ENCODE peak calls at places on chromosomes 4 and X, in ten cellular contexts. One of them, this sample, is unnamed.

GRCh38 chrX:69133561-69134542 is 31.4 kb downstream of the PJA1 start:
- DNase-seq in transverse colon: no peak
- DNase-seq in GM23338: peak
- DNase-seq in mucosa of descending colon: peak
- DNase-seq in A549: peak
- DNase-seq in epithelial cell of esophagus: peak
- DNase-seq in kidney epithelial cell: no peak
- DNase-seq in SK-N-SH: peak
- DNase-seq in IMR-90: peak
- DNase-seq in suprapubic skin: no peak
- DNase-seq in this sample: no peak

GRCh38 chr4:82898322-82899243 is 2.0 kb upstream of the THAP9 start:
- DNase-seq in transverse colon: no peak
- DNase-seq in GM23338: no peak
- DNase-seq in mucosa of descending colon: peak
- DNase-seq in A549: peak
- DNase-seq in epithelial cell of esophagus: peak
- DNase-seq in kidney epithelial cell: peak
- DNase-seq in SK-N-SH: no peak
- DNase-seq in IMR-90: peak
- DNase-seq in suprapubic skin: no peak
- DNase-seq in this sample: no peak

GRCh38 chrX:13387656-13388421 is 68.0 kb upstream of the ATXN3L start:
- DNase-seq in transverse colon: no peak
- DNase-seq in GM23338: no peak
- DNase-seq in mucosa of descending colon: no peak
- DNase-seq in A549: no peak
- DNase-seq in epithelial cell of esophagus: peak
- DNase-seq in kidney epithelial cell: no peak
- DNase-seq in SK-N-SH: no peak
- DNase-seq in IMR-90: peak
- DNase-seq in suprapubic skin: no peak
- DNase-seq in this sample: peak

GRCh38 chrX:154417157-154417556 is 5.8 kb downstream of the TAFAZZIN start:
- DNase-seq in transverse colon: no peak
- DNase-seq in GM23338: no peak
- DNase-seq in mucosa of descending colon: no peak
- DNase-seq in A549: no peak
- DNase-seq in epithelial cell of esophagus: no peak
- DNase-seq in kidney epithelial cell: no peak
- DNase-seq in SK-N-SH: peak
- DNase-seq in IMR-90: no peak
- DNase-seq in suprapubic skin: no peak
- DNase-seq in this sample: no peak

GRCh38 chr4:40976343-40976742 is 226.6 kb downstream of the NSUN7 start:
- DNase-seq in transverse colon: peak
- DNase-seq in GM23338: peak
- DNase-seq in mucosa of descending colon: peak
- DNase-seq in A549: peak
- DNase-seq in epithelial cell of esophagus: peak
- DNase-seq in kidney epithelial cell: no peak
- DNase-seq in SK-N-SH: peak
- DNase-seq in IMR-90: peak
- DNase-seq in suprapubic skin: no peak
- DNase-seq in this sample: peak

GRCh38 chr4:14520171-14520570 is 482.1 kb upstream of the CPEB2 start:
- DNase-seq in transverse colon: no peak
- DNase-seq in GM23338: no peak
- DNase-seq in mucosa of descending colon: no peak
- DNase-seq in A549: no peak
- DNase-seq in epithelial cell of esophagus: peak
- DNase-seq in kidney epithelial cell: no peak
- DNase-seq in SK-N-SH: peak
- DNase-seq in IMR-90: no peak
- DNase-seq in suprapubic skin: no peak
- DNase-seq in this sample: no peak

GRCh38 chrX:153573999-153574398 is 24.9 kb downstream of the CCNQ start:
- DNase-seq in transverse colon: no peak
- DNase-seq in GM23338: peak
- DNase-seq in mucosa of descending colon: no peak
- DNase-seq in A549: peak
- DNase-seq in epithelial cell of esophagus: peak
- DNase-seq in kidney epithelial cell: no peak
- DNase-seq in SK-N-SH: no peak
- DNase-seq in IMR-90: no peak
- DNase-seq in suprapubic skin: no peak
- DNase-seq in this sample: no peak

GRCh38 chrX:153645921-153646481 is 1.0 kb upstream of the DUSP9 start:
- DNase-seq in transverse colon: no peak
- DNase-seq in GM23338: no peak
- DNase-seq in mucosa of descending colon: no peak
- DNase-seq in A549: no peak
- DNase-seq in epithelial cell of esophagus: peak
- DNase-seq in kidney epithelial cell: no peak
- DNase-seq in SK-N-SH: no peak
- DNase-seq in IMR-90: no peak
- DNase-seq in suprapubic skin: no peak
- DNase-seq in this sample: no peak

DNA sequence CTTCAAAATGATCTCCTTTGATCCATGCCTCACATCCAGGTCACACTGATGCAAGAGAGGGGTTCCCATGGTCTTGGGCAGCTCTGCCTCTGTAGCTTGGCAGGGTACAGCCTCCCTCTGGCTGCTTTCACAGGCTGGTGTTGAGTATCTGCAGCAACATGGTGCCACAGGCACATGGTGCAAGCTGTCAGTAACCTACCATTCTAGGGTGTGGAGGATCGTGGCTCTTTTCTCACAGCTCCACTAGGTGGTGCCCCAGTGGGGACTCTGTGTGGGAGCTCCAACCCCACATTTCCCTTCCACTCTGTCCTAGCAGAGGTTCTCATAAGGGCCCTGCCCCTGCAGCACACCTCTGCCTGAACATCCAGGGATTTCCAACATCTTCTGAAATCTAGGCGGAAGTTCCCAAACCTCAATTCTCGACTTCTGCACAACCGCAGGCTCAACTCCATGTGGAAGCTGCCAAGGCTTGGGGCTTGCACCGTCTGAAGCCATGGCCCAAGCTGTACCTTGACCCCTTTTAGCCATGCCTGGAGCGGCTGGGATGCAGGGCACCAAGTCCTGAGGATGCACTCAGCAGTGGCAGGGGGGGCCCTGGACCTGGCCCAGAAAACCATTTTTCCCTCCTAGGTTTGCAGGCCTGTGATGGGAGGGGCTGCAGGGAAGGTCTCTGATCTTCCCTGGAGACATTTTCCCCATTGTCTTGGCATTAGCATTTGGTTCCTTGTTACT is 137.8 kb upstream of the NUDT6 start:
- DNase-seq in transverse colon: no peak
- DNase-seq in GM23338: peak
- DNase-seq in mucosa of descending colon: no peak
- DNase-seq in A549: no peak
- DNase-seq in epithelial cell of esophagus: no peak
- DNase-seq in kidney epithelial cell: no peak
- DNase-seq in SK-N-SH: no peak
- DNase-seq in IMR-90: no peak
- DNase-seq in suprapubic skin: no peak
- DNase-seq in this sample: no peak
- TF ChIP-seq CTCF in transverse colon: no peak
- TF ChIP-seq CTCF in GM23338: peak
- TF ChIP-seq CTCF in mucosa of descending colon: no peak
- TF ChIP-seq CTCF in A549: no peak
- TF ChIP-seq CTCF in epithelial cell of esophagus: no peak
- TF ChIP-seq CTCF in kidney epithelial cell: no peak
- TF ChIP-seq CTCF in SK-N-SH: no peak
- TF ChIP-seq CTCF in IMR-90: no peak
- TF ChIP-seq CTCF in suprapubic skin: no peak
- TF ChIP-seq CTCF in this sample: no peak

DNA sequence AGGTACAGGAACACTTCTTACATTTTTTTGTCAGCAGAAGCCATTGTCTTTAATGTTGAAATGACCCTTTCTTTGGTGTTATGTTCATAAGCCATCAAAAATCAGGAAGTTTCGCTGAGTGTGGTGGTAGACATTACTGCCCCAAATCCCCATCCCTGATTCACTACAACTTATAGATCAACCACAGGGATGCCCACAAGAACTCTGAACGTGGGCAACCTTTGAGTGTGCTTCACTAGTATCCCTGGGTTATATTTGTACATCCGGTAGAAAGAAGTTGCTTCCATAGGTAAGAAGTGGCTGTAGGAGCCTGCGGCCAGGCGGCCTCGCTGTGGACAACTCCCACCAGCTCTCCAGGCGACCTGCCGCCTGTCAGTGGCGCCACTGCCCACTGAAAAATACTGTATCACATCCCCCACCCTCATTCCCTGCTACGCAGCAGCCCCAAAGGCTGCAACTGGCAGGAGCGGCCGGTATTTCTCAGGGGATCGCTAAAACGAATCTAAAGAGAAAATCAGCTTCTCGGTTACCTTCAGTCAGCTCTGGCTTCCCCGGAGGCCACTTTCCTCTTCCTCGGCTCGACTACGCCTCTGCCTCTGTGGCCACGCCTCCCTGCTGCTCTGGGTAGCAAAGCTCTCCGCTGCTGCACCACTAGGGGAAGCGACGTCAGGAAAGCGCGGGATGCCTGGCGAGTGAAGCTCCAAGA is 13.9 kb upstream of the ETDC start:
- DNase-seq in transverse colon: peak
- DNase-seq in GM23338: peak
- DNase-seq in mucosa of descending colon: peak
- DNase-seq in A549: no peak
- DNase-seq in epithelial cell of esophagus: peak
- DNase-seq in kidney epithelial cell: peak
- DNase-seq in SK-N-SH: peak
- DNase-seq in IMR-90: peak
- DNase-seq in suprapubic skin: no peak
- DNase-seq in this sample: peak
- H3K4me3 ChIP-seq in transverse colon: no peak
- H3K4me3 ChIP-seq in GM23338: peak
- H3K4me3 ChIP-seq in mucosa of descending colon: no peak
- H3K4me3 ChIP-seq in A549: no peak
- H3K4me3 ChIP-seq in epithelial cell of esophagus: peak
- H3K4me3 ChIP-seq in kidney epithelial cell: peak
- H3K4me3 ChIP-seq in SK-N-SH: peak
- H3K4me3 ChIP-seq in IMR-90: peak
- H3K4me3 ChIP-seq in suprapubic skin: peak
- H3K4me3 ChIP-seq in this sample: peak

GRCh38 chr4:157509286-157509685 is 288.8 kb downstream of the GRIA2 start:
- DNase-seq in transverse colon: no peak
- DNase-seq in GM23338: no peak
- DNase-seq in mucosa of descending colon: no peak
- DNase-seq in A549: no peak
- DNase-seq in epithelial cell of esophagus: no peak
- DNase-seq in kidney epithelial cell: no peak
- DNase-seq in SK-N-SH: no peak
- DNase-seq in IMR-90: no peak
- DNase-seq in suprapubic skin: no peak
- DNase-seq in this sample: no peak

DNA sequence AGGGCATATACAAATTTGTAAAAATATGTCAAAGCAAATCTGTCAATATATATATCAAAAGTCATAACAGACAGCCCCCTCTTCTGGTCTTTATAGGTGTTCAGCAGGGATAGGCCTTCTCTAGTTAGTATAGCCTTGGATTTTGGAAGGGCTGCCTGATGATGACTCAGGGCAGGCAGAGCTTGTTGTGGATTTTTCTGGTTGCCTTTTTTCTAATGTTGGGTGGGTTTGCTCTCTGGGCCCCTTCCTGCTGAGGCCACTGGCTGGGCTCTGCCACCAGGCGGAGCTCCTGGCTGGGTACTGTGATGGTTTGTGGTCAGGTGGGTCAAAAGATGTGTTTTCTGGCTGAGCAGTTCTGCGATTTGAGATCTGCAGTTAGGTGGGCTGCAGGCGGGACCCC is 294.2 kb downstream of the GRIA2 start:
- DNase-seq in transverse colon: no peak
- DNase-seq in GM23338: peak
- DNase-seq in mucosa of descending colon: no peak
- DNase-seq in A549: no peak
- DNase-seq in epithelial cell of esophagus: peak
- DNase-seq in kidney epithelial cell: no peak
- DNase-seq in SK-N-SH: peak
- DNase-seq in IMR-90: no peak
- DNase-seq in suprapubic skin: no peak
- DNase-seq in this sample: no peak
- TF ChIP-seq CTCF in transverse colon: no peak
- TF ChIP-seq CTCF in GM23338: peak
- TF ChIP-seq CTCF in mucosa of descending colon: no peak
- TF ChIP-seq CTCF in A549: no peak
- TF ChIP-seq CTCF in epithelial cell of esophagus: peak
- TF ChIP-seq CTCF in kidney epithelial cell: peak
- TF ChIP-seq CTCF in SK-N-SH: peak
- TF ChIP-seq CTCF in IMR-90: no peak
- TF ChIP-seq CTCF in suprapubic skin: no peak
- TF ChIP-seq CTCF in this sample: peak

GRCh38 chrX:71945435-71945834 is 34.8 kb downstream of the NHSL2 start:
- DNase-seq in transverse colon: no peak
- DNase-seq in GM23338: no peak
- DNase-seq in mucosa of descending colon: no peak
- DNase-seq in A549: no peak
- DNase-seq in epithelial cell of esophagus: no peak
- DNase-seq in kidney epithelial cell: no peak
- DNase-seq in SK-N-SH: no peak
- DNase-seq in IMR-90: no peak
- DNase-seq in suprapubic skin: no peak
- DNase-seq in this sample: no peak

GRCh38 chrX:71938371-71938770 is 27.7 kb downstream of the NHSL2 start:
- DNase-seq in transverse colon: no peak
- DNase-seq in GM23338: no peak
- DNase-seq in mucosa of descending colon: no peak
- DNase-seq in A549: no peak
- DNase-seq in epithelial cell of esophagus: no peak
- DNase-seq in kidney epithelial cell: no peak
- DNase-seq in SK-N-SH: no peak
- DNase-seq in IMR-90: no peak
- DNase-seq in suprapubic skin: no peak
- DNase-seq in this sample: no peak

GRCh38 chrX:71944369-71944768 is 33.7 kb downstream of the NHSL2 start:
- DNase-seq in transverse colon: no peak
- DNase-seq in GM23338: no peak
- DNase-seq in mucosa of descending colon: no peak
- DNase-seq in A549: no peak
- DNase-seq in epithelial cell of esophagus: no peak
- DNase-seq in kidney epithelial cell: no peak
- DNase-seq in SK-N-SH: no peak
- DNase-seq in IMR-90: no peak
- DNase-seq in suprapubic skin: no peak
- DNase-seq in this sample: no peak

GRCh38 chrX:71941145-71941544 is 30.5 kb downstream of the NHSL2 start:
- DNase-seq in transverse colon: no peak
- DNase-seq in GM23338: no peak
- DNase-seq in mucosa of descending colon: no peak
- DNase-seq in A549: no peak
- DNase-seq in epithelial cell of esophagus: no peak
- DNase-seq in kidney epithelial cell: no peak
- DNase-seq in SK-N-SH: no peak
- DNase-seq in IMR-90: peak
- DNase-seq in suprapubic skin: no peak
- DNase-seq in this sample: no peak

DNA sequence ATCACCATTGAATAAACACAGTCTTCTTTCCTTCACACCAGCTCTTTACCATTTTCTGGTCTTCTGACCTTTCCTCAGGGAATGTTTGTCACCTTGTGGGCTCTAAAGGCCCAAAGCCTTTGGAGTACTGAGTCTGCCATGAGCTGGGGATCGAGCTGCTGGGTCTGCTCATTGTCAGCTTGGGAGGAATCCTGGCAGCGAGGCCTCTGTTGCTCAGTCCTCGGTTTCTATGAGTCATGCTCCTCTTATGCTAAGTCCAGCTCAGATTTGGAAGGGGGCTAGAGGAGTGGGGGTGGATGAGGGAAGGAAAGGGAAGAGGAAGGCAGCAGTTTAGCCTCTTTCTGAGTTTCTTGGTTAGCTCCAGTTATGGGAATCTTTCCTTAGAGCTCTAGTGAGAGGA is 31.1 kb downstream of the NHSL2 start:
- DNase-seq in transverse colon: peak
- DNase-seq in GM23338: no peak
- DNase-seq in mucosa of descending colon: peak
- DNase-seq in A549: no peak
- DNase-seq in epithelial cell of esophagus: peak
- DNase-seq in kidney epithelial cell: no peak
- DNase-seq in SK-N-SH: no peak
- DNase-seq in IMR-90: peak
- DNase-seq in suprapubic skin: no peak
- DNase-seq in this sample: no peak
- H3K4me3 ChIP-seq in transverse colon: no peak
- H3K4me3 ChIP-seq in GM23338: no peak
- H3K4me3 ChIP-seq in mucosa of descending colon: no peak
- H3K4me3 ChIP-seq in A549: no peak
- H3K4me3 ChIP-seq in epithelial cell of esophagus: no peak
- H3K4me3 ChIP-seq in kidney epithelial cell: no peak
- H3K4me3 ChIP-seq in SK-N-SH: no peak
- H3K4me3 ChIP-seq in IMR-90: no peak
- H3K4me3 ChIP-seq in suprapubic skin: no peak
- H3K4me3 ChIP-seq in this sample: no peak

This sample was measured in GM12864.